ENCODE peak calls at places on chromosome 17, in eight cellular contexts. V is AG09309, L is NB4, Y is neural crest cell, K is heart left ventricle, U is IMR-90, J is fibroblast of pulmonary artery, E is AG09319. T is an unnamed sample.

GRCh38 chr17:71801301-71801700 is 319.5 kb upstream of the SOX9 start:
- DNase-seq in V (peak; percentile 23), L (no peak), Y (no peak), K (no peak), U (no peak), J (no peak), E (peak; percentile 30), T (no peak)

GRCh38 chr17:43453331-43453812 is 30.4 kb upstream of the DHX8 start:
- DNase-seq in V (no peak), L (no peak), Y (no peak), K (peak; percentile 65), U (no peak), J (no peak), E (no peak), T (no peak)

GRCh38 chr17:53919356-53919755 is 96.6 kb downstream of the KIF2B start:
- DNase-seq in V (no peak), L (no peak), Y (no peak), K (no peak), U (no peak), J (no peak), E (no peak), T (no peak)

GRCh38 chr17:35069311-35069710 is 5.8 kb upstream of the RFFL start:
- DNase-seq in V (no peak), L (peak; percentile 37), Y (no peak), K (no peak), U (peak; percentile 66), J (peak; percentile 43), E (no peak), T (no peak)

GRCh38 chr17:12859520-12859919 is 70.2 kb downstream of the ARHGAP44 start:
- DNase-seq in V (no peak), L (no peak), Y (no peak), K (no peak), U (peak; percentile 13), J (peak; percentile 3), E (no peak), T (no peak)

GRCh38 chr17:62778990-62779681 is 29.0 kb downstream of the MARCHF10 start:
- DNase-seq in V (peak; percentile 88), L (no peak), Y (no peak), K (no peak), U (peak; percentile 98), J (peak; percentile 88), E (peak; percentile 82), T (no peak)

GRCh38 chr17:32903774-32904673 is 23.9 kb upstream of the TMEM98 start:
- DNase-seq in V (no peak), L (no peak), Y (no peak), K (no peak), U (no peak), J (no peak), E (no peak), T (no peak)

GRCh38 chr17:68033636-68034451 is 1.7 kb upstream of the KPNA2 start:
- DNase-seq in V (no peak), L (peak; percentile 14), Y (peak; percentile 35), K (no peak), U (peak; percentile 65), J (peak; percentile 53), E (no peak), T (no peak)

GRCh38 chr17:70563301-70563820 is 394.0 kb downstream of the KCNJ2 start:
- DNase-seq in V (no peak), L (no peak), Y (no peak), K (no peak), U (peak; percentile 62), J (no peak), E (peak; percentile 74), T (no peak)

GRCh38 chr17:62671553-62671952 is 44.1 kb downstream of the MRC2 start:
- DNase-seq in V (no peak), L (no peak), Y (no peak), K (peak; percentile 68), U (no peak), J (no peak), E (no peak), T (no peak)

GRCh38 chr17:29253037-29253436 is 6.4 kb downstream of the CRYBA1 start:
- DNase-seq in V (no peak), L (peak; percentile 21), Y (no peak), K (no peak), U (no peak), J (no peak), E (no peak), T (no peak)
- TF ChIP-seq CTCF in V (no peak), L (no peak), Y (no peak), K (no peak), U (no peak), J (no peak), E (no peak), T (no peak)

GRCh38 chr17:4389079-4389478 is 22.6 kb upstream of the UBE2G1 start:
- DNase-seq in V (no peak), L (no peak), Y (no peak), K (no peak), U (no peak), J (no peak), E (no peak), T (no peak)
- TF ChIP-seq CTCF in V (no peak), L (no peak), Y (no peak), K (no peak), U (no peak), J (no peak), E (no peak), T (no peak)

GRCh38 chr17:37713028-37713431 is 31.8 kb downstream of the HNF1B start:
- DNase-seq in V (no peak), L (no peak), Y (no peak), K (no peak), U (no peak), J (no peak), E (no peak), T (no peak)

GRCh38 chr17:37717627-37718382 is 27.1 kb downstream of the HNF1B start:
- DNase-seq in V (no peak), L (no peak), Y (no peak), K (no peak), U (no peak), J (peak; percentile 14), E (no peak), T (no peak)

GRCh38 chr17:37713624-37714023 is 31.2 kb downstream of the HNF1B start:
- DNase-seq in V (no peak), L (no peak), Y (no peak), K (no peak), U (no peak), J (no peak), E (no peak), T (no peak)

GRCh38 chr17:37718383-37719048 is 26.3 kb downstream of the HNF1B start:
- DNase-seq in V (no peak), L (no peak), Y (no peak), K (no peak), U (no peak), J (no peak), E (no peak), T (no peak)

DNA sequence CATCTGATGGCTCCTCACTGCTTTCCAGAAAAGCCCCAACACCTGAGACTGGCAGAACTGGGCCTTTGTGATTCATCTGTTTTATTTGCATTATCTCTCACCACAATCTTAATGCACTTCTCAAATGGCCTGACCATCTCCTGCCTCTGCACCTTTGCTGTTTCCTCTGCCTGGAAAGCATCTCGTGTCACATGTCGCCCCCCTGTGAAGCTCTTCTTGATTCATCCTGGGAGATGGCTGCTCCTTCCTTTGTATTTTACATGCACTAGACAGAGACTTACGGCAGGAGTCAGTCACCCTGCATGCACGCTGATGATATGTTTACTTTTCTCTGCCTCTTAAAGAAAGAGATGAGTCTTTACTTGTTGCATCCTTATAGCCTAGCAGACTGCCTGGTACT is 30.0 kb downstream of the HNF1B start:
- DNase-seq in V (no peak), L (no peak), Y (no peak), K (no peak), U (peak; percentile 20), J (no peak), E (no peak), T (no peak)
- TF ChIP-seq CTCF in V (no peak), L (no peak), Y (no peak), K (no peak), U (peak; percentile 22), J (no peak), E (no peak), T (no peak)

DNA sequence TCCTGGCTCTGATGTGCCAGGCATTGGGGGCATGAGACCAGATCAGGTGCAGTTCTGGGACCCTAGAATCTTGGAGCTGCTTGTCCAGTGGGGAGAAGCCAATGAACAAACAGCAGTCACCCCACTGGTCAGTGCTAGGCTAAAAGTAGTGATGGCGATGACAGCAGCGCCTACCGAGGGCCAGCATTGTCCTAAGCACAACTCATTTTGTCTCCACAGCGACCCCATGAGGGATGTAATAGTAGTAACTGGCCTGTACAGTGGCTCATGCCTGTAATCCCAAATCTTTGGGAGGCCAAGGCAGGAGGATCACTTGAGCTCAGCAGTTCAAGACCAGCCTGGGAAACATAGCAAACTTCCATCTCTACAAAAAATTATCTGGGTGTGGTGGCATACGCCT is 6.2 kb downstream of the SMCR8 start:
- DNase-seq in V (no peak), L (peak; percentile 38), Y (no peak), K (no peak), U (no peak), J (peak; percentile 14), E (no peak), T (no peak)
- TF ChIP-seq CTCF in V (peak; percentile 26), L (peak; percentile 28), Y (no peak), K (no peak), U (peak; percentile 8), J (no peak), E (no peak), T (peak; percentile 12)

DNA sequence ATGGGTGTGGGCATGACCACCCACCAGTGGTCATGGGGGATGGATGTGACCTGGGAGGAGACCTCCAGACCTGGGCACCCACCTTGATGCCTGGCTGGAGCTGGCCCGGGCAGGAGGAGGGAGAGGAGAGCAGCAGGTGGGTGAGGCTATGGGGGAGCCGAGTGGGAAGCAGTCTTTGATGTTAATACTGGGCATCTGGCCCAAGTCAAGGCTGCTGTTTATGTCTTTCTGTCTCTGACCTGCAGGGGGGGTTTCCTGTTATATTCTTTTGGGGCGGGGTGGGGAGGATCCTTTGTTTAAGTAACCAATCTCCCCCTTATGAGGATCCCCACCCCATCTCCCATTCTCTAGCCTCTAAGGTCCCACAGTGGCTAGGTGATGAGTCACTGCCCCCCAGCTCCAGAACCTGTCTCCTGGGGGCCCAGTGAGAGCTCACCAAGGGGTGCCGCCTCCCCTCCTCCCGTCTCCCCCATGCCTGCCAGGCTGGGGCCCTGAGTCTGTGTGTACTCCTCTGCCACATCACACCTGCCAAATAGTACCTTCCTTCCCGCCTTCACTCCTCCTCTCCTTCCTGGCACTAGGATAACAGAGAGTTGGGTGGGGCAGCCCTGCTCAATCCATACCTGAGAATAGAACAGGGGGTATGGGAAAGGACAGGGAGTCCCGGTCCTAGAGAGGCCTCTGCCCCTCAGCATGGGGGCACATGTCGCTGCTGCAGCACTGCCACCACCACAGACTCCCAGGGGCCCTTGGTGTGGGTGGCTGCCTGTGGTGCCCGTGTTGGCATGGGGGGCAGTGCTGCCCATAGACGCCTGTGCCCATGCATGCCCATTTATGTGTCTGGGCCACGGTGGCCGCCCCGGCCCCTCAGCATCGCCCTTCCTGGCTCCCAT is 7.2 kb downstream of the THRA start:
- DNase-seq in V (no peak), L (peak; percentile 62), Y (no peak), K (peak; percentile 48), U (peak; percentile 46), J (peak; percentile 48), E (no peak), T (no peak)
- TF ChIP-seq CTCF in V (peak; percentile 43), L (peak; percentile 22), Y (peak; percentile 37), K (peak; percentile 16), U (peak; percentile 47), J (peak; percentile 22), E (peak; percentile 32), T (peak; percentile 30)